ENCODE peak calls at places on chromosome 4, in ten cellular contexts. F is T-helper 1 cell; C is left kidney; L is SK-N-MC; N is GM12865; R is stimulated activated CD4-positive, alpha-beta T cell treated with anti-CD3 and anti-CD28 coated beads, Interleukin-12 subunit alpha, Interleukin-12 subunit beta, amount 100 ng/mL, for 48 hours; A is cardiac fibroblast; V is GM19239; K is iris pigment epithelial cell; P is NCI-H460. E is an unnamed sample.

GRCh38 chr4:74583757-74584156 is 138.8 kb downstream of the AREG start:
- DNase-seq in V (no peak), N (no peak), P (no peak), A (peak; percentile 23), C (no peak), R (no peak), L (no peak), F (no peak), K (peak; percentile 45), E (no peak)

GRCh38 chr4:101911616-101912015 is 121.1 kb downstream of the BANK1 start:
- DNase-seq in L (no peak), P (no peak), N (no peak), A (no peak), F (no peak), K (no peak), R (no peak), C (no peak), V (no peak), E (no peak)

GRCh38 chr4:153383131-153383530 is 38.6 kb downstream of the MND1 start:
- DNase-seq in P (no peak), K (peak; percentile 61), R (no peak), A (peak; percentile 8), C (peak; percentile 12), V (no peak), N (no peak), F (no peak), L (no peak), E (no peak)

GRCh38 chr4:88144048-88144447 is 14.4 kb downstream of the ABCG2 start:
- DNase-seq in L (no peak), K (no peak), V (no peak), N (no peak), F (no peak), C (no peak), A (no peak), P (no peak), R (no peak), E (no peak)

GRCh38 chr4:3303840-3304715 is 11.3 kb downstream of the RGS12 start:
- DNase-seq in F (no peak), N (no peak), K (no peak), L (no peak), V (no peak), A (no peak), R (no peak), P (no peak), C (peak; percentile 64), E (no peak)

GRCh38 chr4:161252520-161253141 is 911.2 kb downstream of the FSTL5 start:
- DNase-seq in A (peak; percentile 23), K (peak; percentile 17), R (no peak), N (peak; percentile 64), C (peak; percentile 1), L (no peak), V (no peak), P (peak; percentile 23), F (no peak), E (no peak)

GRCh38 chr4:109025471-109026076 is 262.7 kb upstream of the ETNPPL start:
- DNase-seq in P (no peak), K (no peak), N (no peak), C (no peak), A (no peak), L (no peak), F (no peak), V (no peak), R (no peak), E (no peak)

GRCh38 chr4:142416711-142417275 is 429.3 kb downstream of the INPP4B start:
- DNase-seq in L (no peak), N (peak; percentile 19), A (peak; percentile 53), R (no peak), V (no peak), F (no peak), P (no peak), K (peak; percentile 68), C (no peak), E (no peak)

GRCh38 chr4:163111588-163111987 is 55.1 kb downstream of the NAF1 start:
- DNase-seq in N (no peak), F (no peak), P (no peak), K (peak; percentile 22), C (peak; percentile 38), L (no peak), R (no peak), V (no peak), A (peak; percentile 27), E (no peak)

GRCh38 chr4:127309360-127310095 is 323.2 kb upstream of the INTU start:
- DNase-seq in R (no peak), P (no peak), A (no peak), L (no peak), V (no peak), N (no peak), K (peak; percentile 24), C (no peak), F (no peak), E (no peak)

GRCh38 chr4:142840516-142841123 is 5.5 kb downstream of the INPP4B start:
- DNase-seq in N (peak; percentile 21), F (no peak), C (peak; percentile 60), K (peak; percentile 56), R (no peak), L (no peak), V (no peak), A (peak; percentile 77), P (peak; percentile 20), E (no peak)

GRCh38 chr4:99323761-99324160 is 2.6 kb upstream of the ADH1B start:
- DNase-seq in P (no peak), K (peak; percentile 58), L (no peak), V (no peak), R (no peak), F (no peak), A (peak; percentile 70), N (no peak), C (no peak), E (no peak)

GRCh38 chr4:165325732-165326512 is 1.5 kb upstream of the MSMO1 start:
- DNase-seq in N (peak; percentile 29), R (no peak), P (peak; percentile 35), F (no peak), K (peak; percentile 96), L (no peak), V (no peak), C (peak; percentile 17), A (peak; percentile 84), E (no peak)

GRCh38 chr4:54063224-54063623 is 1.2 kb downstream of the CHIC2 start:
- DNase-seq in A (peak; percentile 80), N (peak; percentile 16), L (no peak), V (no peak), P (no peak), F (no peak), C (peak; percentile 20), K (peak; percentile 80), R (peak; percentile 6), E (no peak)

GRCh38 chr4:188197566-188197965 is 58.3 kb downstream of the TRIML1 start:
- DNase-seq in A (no peak), R (no peak), K (no peak), V (no peak), F (no peak), N (no peak), P (no peak), L (no peak), C (no peak), E (no peak)

GRCh38 chr4:1082215-1083182 is 30.9 kb downstream of the RNF212 start:
- DNase-seq in C (peak; percentile 52), N (no peak), A (peak; percentile 78), V (no peak), K (peak; percentile 73), P (peak; percentile 95), F (no peak), L (no peak), R (no peak), E (no peak)

GRCh38 chr4:17664755-17665154 is 50.3 kb downstream of the MED28 start:
- DNase-seq in K (no peak), F (no peak), R (no peak), N (peak; percentile 67), L (no peak), P (no peak), C (no peak), A (peak; percentile 11), V (peak; percentile 40), E (no peak)

GRCh38 chr4:8544741-8545438 is 35.3 kb upstream of the GPR78 start:
- DNase-seq in A (peak; percentile 66), K (no peak), V (no peak), F (no peak), R (no peak), C (no peak), L (no peak), P (no peak), N (no peak), E (no peak)

GRCh38 chr4:140004580-140005314 is 149.2 kb downstream of the MAML3 start:
- DNase-seq in F (no peak), A (peak; percentile 47), L (no peak), P (no peak), R (no peak), V (no peak), N (no peak), K (peak; percentile 52), C (peak; percentile 78), E (no peak)

GRCh38 chr4:106993846-106994245 is 42.3 kb downstream of the DKK2 start:
- DNase-seq in L (no peak), F (no peak), A (no peak), N (no peak), V (no peak), C (no peak), R (no peak), P (no peak), K (no peak), E (no peak)

GRCh38 chr4:169263791-169264392 is 6.9 kb downstream of the SH3RF1 start:
- DNase-seq in K (no peak), P (no peak), N (no peak), V (no peak), L (no peak), A (no peak), C (no peak), R (no peak), F (no peak), E (no peak)

GRCh38 chr4:184808719-184809062 is 17.1 kb downstream of the ACSL1 start:
- DNase-seq in R (no peak), V (no peak), P (no peak), L (no peak), N (no peak), A (peak; percentile 18), C (no peak), K (no peak), F (no peak), E (no peak)

GRCh38 chr4:656651-657337 is 17.3 kb downstream of the ATP5ME start:
- DNase-seq in K (no peak), R (no peak), N (no peak), C (peak; percentile 77), A (peak; percentile 8), L (no peak), P (no peak), V (no peak), F (no peak), E (no peak)

GRCh38 chr4:123449780-123450179 is 53.2 kb downstream of the SPRY1 start:
- DNase-seq in K (peak; percentile 71), L (no peak), N (peak; percentile 64), F (no peak), C (no peak), V (no peak), A (peak; percentile 56), P (no peak), R (no peak), E (no peak)

GRCh38 chr4:138492178-138492577 is 250.0 kb upstream of the SLC7A11 start:
- DNase-seq in A (no peak), R (no peak), N (no peak), C (no peak), V (no peak), K (no peak), P (no peak), F (no peak), L (no peak), E (no peak)

GRCh38 chr4:109735566-109736454 is 5.9 kb upstream of the PLA2G12A start:
- DNase-seq in R (no peak), L (no peak), K (peak; percentile 61), P (no peak), C (peak; percentile 8), V (no peak), N (no peak), F (no peak), A (no peak), E (no peak)

GRCh38 chr4:128385683-128386304 is 98.2 kb upstream of the PGRMC2 start:
- DNase-seq in C (peak; percentile 83), V (no peak), R (no peak), A (peak; percentile 55), P (peak; percentile 78), L (no peak), N (peak; percentile 16), K (peak; percentile 83), F (no peak), E (no peak)

GRCh38 chr4:40395908-40396806 is 61.0 kb downstream of the CHRNA9 start:
- DNase-seq in C (peak; percentile 97), R (no peak), K (peak; percentile 52), V (no peak), L (no peak), F (no peak), P (peak; percentile 45), A (peak; percentile 37), N (no peak), E (no peak)

E was measured in type B pancreatic cell.